ENCODE peak calls at places on chromosome 10, in nine cellular contexts. G is smooth muscle cell of the brain vasculature; L is KG1; P is ELR; R is NCI-H2081; M is GDM1; B is RWPE1; H is activated CD4-positive, alpha-beta T cell treated with anti-CD3 and anti-CD28 coated beads, Interleukin-2, amount 50 U/mL, for 4 hours; W is stimulated activated naive CD4-positive, alpha-beta T cell. O is an unnamed sample.

GRCh38 chr10:133170092-133170491 is 10.1 kb downstream of the KNDC1 start:
- DNase-seq in P (no peak), R (no peak), H (no peak), G (no peak), W (no peak), M (no peak), B (no peak), L (no peak), O (no peak)

GRCh38 chr10:94439275-94439861 is 37.0 kb downstream of the TBC1D12 start:
- DNase-seq in R (no peak), H (no peak), G (no peak), M (peak; percentile 13), L (no peak), W (no peak), P (peak; percentile 19), B (no peak), O (no peak)

GRCh38 chr10:36676321-36677169 is 448.9 kb upstream of the ANKRD30A start:
- DNase-seq in L (no peak), W (no peak), G (no peak), R (peak; percentile 95), M (no peak), P (no peak), H (no peak), B (no peak), O (no peak)

GRCh38 chr10:71531485-71532446 is 135.0 kb downstream of the CDH23 start:
- DNase-seq in B (no peak), R (no peak), P (peak; percentile 28), H (no peak), L (no peak), W (no peak), G (no peak), M (no peak), O (no peak)

GRCh38 chr10:49153971-49154370 is 20.1 kb upstream of the FAM170B start:
- DNase-seq in B (no peak), L (no peak), W (no peak), M (no peak), P (peak; percentile 75), G (no peak), R (no peak), H (no peak), O (no peak)

GRCh38 chr10:18216482-18216881 is 76.3 kb downstream of the CACNB2 start:
- DNase-seq in L (no peak), H (no peak), G (peak; percentile 35), P (peak; percentile 43), W (no peak), M (no peak), B (no peak), R (no peak), O (no peak)

GRCh38 chr10:43906470-43906869 is 257.8 kb upstream of the ZNF32 start:
- DNase-seq in G (no peak), W (no peak), B (no peak), L (no peak), M (no peak), H (no peak), P (no peak), R (no peak), O (no peak)

GRCh38 chr10:48476279-48476982 is 128.4 kb downstream of the ARHGAP22 start:
- DNase-seq in W (no peak), P (no peak), B (no peak), M (no peak), R (peak; percentile 16), L (no peak), H (no peak), G (no peak), O (no peak)

GRCh38 chr10:75350791-75351190 is 50.8 kb downstream of the ZNF503 start:
- DNase-seq in M (no peak), G (no peak), P (peak; percentile 84), L (no peak), R (no peak), W (no peak), B (peak; percentile 82), H (no peak), O (no peak)

GRCh38 chr10:12835709-12836108 is 165.8 kb downstream of the CCDC3 start:
- DNase-seq in W (no peak), G (no peak), H (no peak), L (no peak), P (peak; percentile 64), B (peak; percentile 75), M (no peak), R (no peak), O (no peak)

GRCh38 chr10:52961298-52961697 is 188.7 kb upstream of the MBL2 start:
- DNase-seq in G (no peak), H (no peak), L (no peak), P (no peak), R (no peak), M (no peak), W (no peak), B (no peak), O (no peak)

O was measured in CD8-positive, alpha-beta T cell.